ENCODE peak calls at places on chromosomes 3 and 15, in seven cellular contexts. Y, J, S, Q, U, N and L are unnamed samples.

GRCh38 chr3:66487475-66487874 is 13.3 kb downstream of the LRIG1 start:
- DNase-seq in Y (no peak), J (no peak), S (no peak), Q (peak; percentile 62), U (no peak), N (no peak), L (no peak)

GRCh38 chr3:49724586-49724985 is 835 bp upstream of the GMPPB start:
- DNase-seq in Y (peak; percentile 42), J (no peak), S (no peak), Q (no peak), U (peak; percentile 49), N (no peak), L (no peak)

GRCh38 chr3:113111308-113111707 is 100.0 kb upstream of the BOC start:
- DNase-seq in Y (peak; percentile 14), J (no peak), S (no peak), Q (no peak), U (no peak), N (no peak), L (no peak)

GRCh38 chr3:197505796-197506553 is 49.8 kb downstream of the BDH1 start:
- DNase-seq in Y (no peak), J (no peak), S (no peak), Q (no peak), U (no peak), N (no peak), L (no peak)

GRCh38 chr3:29168686-29169085 is 112.2 kb upstream of the RBMS3 start:
- DNase-seq in Y (no peak), J (no peak), S (no peak), Q (no peak), U (no peak), N (no peak), L (no peak)

GRCh38 chr3:194206375-194206774 is 70.4 kb downstream of the HES1 start:
- DNase-seq in Y (no peak), J (peak; percentile 34), S (no peak), Q (no peak), U (peak; percentile 55), N (no peak), L (no peak)

GRCh38 chr3:68088216-68088615 is 433.8 kb upstream of the SUCLG2 start:
- DNase-seq in Y (peak; percentile 40), J (no peak), S (no peak), Q (no peak), U (no peak), N (no peak), L (no peak)

GRCh38 chr3:112623717-112624116 is 17.2 kb downstream of the CCDC80 start:
- DNase-seq in Y (no peak), J (no peak), S (no peak), Q (no peak), U (no peak), N (no peak), L (no peak)

GRCh38 chr15:66027268-66027806 is 158.0 kb downstream of the RAB11A start:
- DNase-seq in Y (no peak), J (no peak), S (peak; percentile 68), Q (no peak), U (no peak), N (no peak), L (no peak)

GRCh38 chr3:161372321-161373260 is 1.3 kb upstream of the SPTSSB start:
- DNase-seq in Y (peak; percentile 25), J (peak; percentile 53), S (no peak), Q (peak; percentile 21), U (peak; percentile 32), N (no peak), L (no peak)

GRCh38 chr3:126873416-126873815 is 109.5 kb upstream of the PLXNA1 start:
- DNase-seq in Y (no peak), J (no peak), S (no peak), Q (no peak), U (no peak), N (no peak), L (no peak)